ENCODE peak calls at places on chromosome 2, in ten cellular contexts. V, S, Z, W, O, D, E, J, Y and A are unnamed samples.

GRCh38 chr2:166764216-166764615 is 124.1 kb upstream of the XIRP2 start:
- DNase-seq in V (no peak), S (no peak), Z (no peak), W (no peak), O (no peak), D (no peak), E (no peak), J (no peak), Y (no peak), A (no peak)

GRCh38 chr2:17164550-17164949 is 353.7 kb downstream of the RAD51AP2 start:
- DNase-seq in V (no peak), S (no peak), Z (no peak), W (no peak), O (no peak), D (no peak), E (no peak), J (no peak), Y (no peak), A (no peak)

GRCh38 chr2:119414894-119415293 is 16.8 kb upstream of the TMEM37 start:
- DNase-seq in V (no peak), S (no peak), Z (no peak), W (no peak), O (no peak), D (no peak), E (no peak), J (no peak), Y (no peak), A (no peak)

GRCh38 chr2:187994464-187995331 is 297.0 kb upstream of the GULP1 start:
- DNase-seq in V (no peak), S (peak), Z (no peak), W (no peak), O (peak), D (no peak), E (no peak), J (no peak), Y (peak), A (no peak)

GRCh38 chr2:157876066-157876770 is at the start of gene ACVR1:
- DNase-seq in V (peak), S (peak), Z (peak), W (peak), O (peak), D (peak), E (peak), J (peak), Y (peak), A (peak)

GRCh38 chr2:108297436-108298141 is 8.9 kb downstream of the SULT1C2 start:
- DNase-seq in V (peak), S (no peak), Z (no peak), W (no peak), O (peak), D (no peak), E (no peak), J (no peak), Y (no peak), A (no peak)

GRCh38 chr2:85390941-85391669 is 19.1 kb downstream of the CAPG start:
- DNase-seq in V (peak), S (peak), Z (peak), W (peak), O (peak), D (peak), E (peak), J (peak), Y (peak), A (peak)

GRCh38 chr2:109129356-109129920 is 433 bp downstream of the SH3RF3 start:
- DNase-seq in V (peak), S (peak), Z (peak), W (no peak), O (no peak), D (no peak), E (no peak), J (peak), Y (peak), A (no peak)

GRCh38 chr2:113976277-113976928 is 86.5 kb downstream of the ACTR3 start:
- DNase-seq in V (no peak), S (no peak), Z (no peak), W (no peak), O (no peak), D (no peak), E (no peak), J (no peak), Y (no peak), A (no peak)

GRCh38 chr2:113979172-113980128 is 89.6 kb downstream of the ACTR3 start:
- DNase-seq in V (peak), S (peak), Z (peak), W (no peak), O (no peak), D (no peak), E (no peak), J (peak), Y (no peak), A (no peak)

GRCh38 chr2:113977060-113977659 is 87.3 kb downstream of the ACTR3 start:
- DNase-seq in V (no peak), S (no peak), Z (no peak), W (no peak), O (peak), D (no peak), E (no peak), J (no peak), Y (no peak), A (no peak)

GRCh38 chr2:113977660-113978523 is 88.0 kb downstream of the ACTR3 start:
- DNase-seq in V (no peak), S (peak), Z (no peak), W (no peak), O (peak), D (no peak), E (no peak), J (no peak), Y (peak), A (peak)

DNA sequence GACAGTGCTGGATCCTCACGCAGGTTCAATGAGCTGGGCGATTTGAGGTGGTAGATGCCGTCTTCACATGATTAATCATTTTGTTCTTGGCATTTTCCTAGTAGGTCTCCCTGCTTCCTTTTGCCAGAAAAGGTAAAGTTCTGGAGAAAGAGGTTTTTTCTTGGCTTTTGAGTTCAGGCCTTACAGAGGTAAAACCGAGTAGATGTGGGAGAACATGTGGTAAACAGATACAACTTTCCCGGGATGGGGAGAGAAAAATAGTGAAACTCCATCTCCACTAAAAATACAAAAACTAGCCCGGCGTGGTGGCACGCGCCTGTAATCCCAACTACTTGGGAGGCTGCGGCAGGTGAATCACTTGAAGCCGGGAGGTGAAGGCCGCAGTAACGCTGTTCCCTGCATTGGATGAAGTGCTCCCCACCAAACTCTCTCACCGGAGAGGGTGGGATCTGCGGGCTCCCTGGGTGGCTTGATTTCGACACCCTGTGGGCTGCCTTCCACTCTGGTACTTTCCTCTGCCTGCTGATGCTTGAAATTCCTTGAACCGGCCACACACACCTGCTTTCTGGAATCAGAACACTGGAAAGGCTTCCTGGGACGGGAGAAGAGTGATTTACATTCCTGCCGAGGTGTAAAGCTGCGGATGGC is 88.8 kb downstream of the ACTR3 start:
- DNase-seq in V (no peak), S (no peak), Z (no peak), W (no peak), O (no peak), D (no peak), E (no peak), J (no peak), Y (no peak), A (peak)
- TF ChIP-seq POLR2A in V (no peak), S (no peak), Z (no peak), W (no peak), O (no peak), D (no peak), E (no peak), J (no peak), Y (no peak), A (no peak)

DNA sequence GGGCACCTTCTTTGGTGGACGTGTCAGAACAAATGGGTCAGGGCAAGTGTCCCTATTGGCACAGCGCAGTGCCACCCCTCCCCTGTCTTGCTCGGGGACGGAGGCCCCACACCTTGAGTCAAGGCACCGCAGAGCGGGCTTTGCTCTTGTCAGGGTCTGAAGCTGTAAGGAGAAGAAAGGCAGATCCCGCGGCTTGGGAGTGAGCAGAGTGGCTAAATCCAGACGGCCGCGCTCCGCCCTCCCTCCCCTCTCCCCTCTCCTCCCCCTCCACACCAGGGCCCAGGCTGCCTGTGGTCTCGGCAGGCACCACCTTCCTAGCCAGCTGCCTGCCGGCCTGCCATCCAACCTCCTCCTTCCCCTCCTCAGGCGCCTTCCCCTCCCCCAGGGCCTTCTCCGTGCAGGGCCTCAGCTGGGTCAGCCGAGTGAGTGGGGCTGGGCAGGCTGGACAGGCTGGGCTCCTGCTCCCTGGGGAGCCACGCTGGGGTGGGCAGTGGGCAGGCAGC is 25.8 kb downstream of the SPEG start:
- DNase-seq in V (no peak), S (peak), Z (no peak), W (peak), O (peak), D (peak), E (no peak), J (no peak), Y (no peak), A (no peak)
- TF ChIP-seq POLR2A in V (no peak), S (no peak), Z (no peak), W (peak), O (no peak), D (no peak), E (peak), J (no peak), Y (no peak), A (no peak)

DNA sequence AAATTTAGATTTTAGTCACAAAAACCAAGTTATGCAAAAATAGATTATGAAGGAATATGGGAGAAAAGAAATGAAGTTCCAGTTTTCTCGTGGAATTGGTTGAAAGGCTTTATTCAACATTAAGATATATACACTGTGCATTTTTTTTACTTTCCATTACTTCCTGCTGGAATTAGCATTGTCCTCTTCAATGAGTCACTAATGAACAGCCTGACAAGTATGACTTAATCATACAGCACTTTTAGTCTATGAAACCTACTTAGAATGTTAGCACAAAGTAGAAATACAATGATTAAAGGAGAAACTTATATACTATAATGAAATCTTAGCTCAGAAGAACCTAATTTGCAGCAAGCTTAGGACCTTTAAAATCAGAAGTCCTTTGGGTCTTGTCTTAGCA is 236.6 kb downstream of the CAMKMT start:
- DNase-seq in V (no peak), S (no peak), Z (no peak), W (no peak), O (no peak), D (no peak), E (no peak), J (no peak), Y (no peak), A (no peak)
- TF ChIP-seq POLR2A in V (no peak), S (no peak), Z (no peak), W (no peak), O (no peak), D (no peak), E (no peak), J (no peak), Y (no peak), A (no peak)

GRCh38 chr2:231615058-231615671 is 22.5 kb downstream of the TEX44 start:
- DNase-seq in V (no peak), S (no peak), Z (no peak), W (peak), O (no peak), D (peak), E (no peak), J (no peak), Y (peak), A (no peak)
- TF ChIP-seq POLR2A in V (no peak), S (no peak), Z (no peak), W (no peak), O (no peak), D (no peak), E (no peak), J (no peak), Y (no peak), A (no peak)

GRCh38 chr2:55610954-55611743 is 6.3 kb downstream of the PPP4R3B start:
- DNase-seq in V (no peak), S (no peak), Z (no peak), W (no peak), O (no peak), D (no peak), E (no peak), J (no peak), Y (no peak), A (no peak)
- TF ChIP-seq POLR2A in V (no peak), S (no peak), Z (no peak), W (no peak), O (no peak), D (no peak), E (no peak), J (peak), Y (no peak), A (no peak)

GRCh38 chr2:240250985-240251847 is 110.8 kb upstream of the OTOS start:
- DNase-seq in V (peak), S (peak), Z (no peak), W (peak), O (peak), D (peak), E (peak), J (no peak), Y (peak), A (peak)
- TF ChIP-seq POLR2A in V (peak), S (no peak), Z (no peak), W (no peak), O (no peak), D (no peak), E (no peak), J (no peak), Y (no peak), A (peak)

DNA sequence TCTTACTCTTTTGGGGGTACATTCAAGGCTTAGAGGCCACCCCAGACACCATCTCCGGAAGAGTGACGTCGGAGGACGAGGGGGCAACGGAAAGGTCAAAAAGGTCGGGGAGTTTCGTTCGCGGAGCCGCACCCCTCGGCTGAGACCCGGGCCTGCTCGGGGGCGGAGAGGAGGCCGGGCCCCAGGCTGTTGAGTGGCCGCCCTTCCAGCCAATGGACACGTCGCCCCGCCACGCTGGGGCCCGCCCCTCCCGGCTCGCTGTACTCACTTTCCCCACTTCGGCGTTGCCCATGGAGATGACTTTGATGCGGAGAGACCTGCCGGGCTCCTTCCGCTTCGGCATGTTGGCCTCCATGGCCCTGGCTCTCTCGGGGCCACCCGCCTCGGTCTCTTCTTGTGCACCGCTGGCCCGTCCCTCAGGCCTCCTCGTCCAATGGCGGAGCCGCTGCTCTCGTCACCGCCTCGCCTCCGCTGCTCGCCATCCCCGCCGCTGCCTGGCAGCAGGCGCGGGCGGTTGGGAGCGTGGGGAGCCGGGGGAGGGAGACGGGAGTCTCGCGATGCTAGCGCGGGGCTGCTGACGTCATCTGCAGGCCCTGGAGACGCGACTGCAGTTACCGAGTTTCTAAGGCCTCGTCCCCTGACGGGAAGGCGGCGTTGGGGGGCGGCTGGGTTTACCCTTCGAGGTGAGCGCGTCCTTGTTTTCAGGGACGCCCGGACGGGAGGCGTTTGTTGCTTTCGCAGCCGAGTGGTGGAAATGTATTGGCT is at the start of gene DNAJC27:
- DNase-seq in V (peak), S (peak), Z (peak), W (peak), O (peak), D (peak), E (peak), J (peak), Y (peak), A (peak)
- TF ChIP-seq POLR2A in V (peak), S (peak), Z (peak), W (peak), O (peak), D (peak), E (peak), J (peak), Y (peak), A (peak)

DNA sequence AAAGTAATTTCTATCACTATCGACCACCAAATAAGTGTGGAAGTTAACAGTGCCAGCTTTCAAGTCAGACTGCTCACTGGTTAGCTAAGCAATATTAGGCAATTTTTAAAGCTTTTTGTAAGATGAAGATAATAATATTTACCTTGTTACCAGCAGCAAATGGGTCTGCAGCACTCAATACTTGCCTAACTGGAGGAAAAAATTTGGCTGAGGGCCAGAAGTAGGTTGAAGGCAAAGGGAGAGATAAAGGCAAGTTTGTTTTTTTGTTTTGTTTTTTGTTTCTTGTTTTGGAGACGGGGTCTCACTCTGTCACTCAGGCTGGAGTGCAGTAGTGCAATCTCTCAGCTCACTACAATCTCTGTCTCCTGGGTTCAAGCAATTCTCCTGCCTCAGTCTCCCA is 675.9 kb downstream of the DPP10 start:
- DNase-seq in V (no peak), S (no peak), Z (no peak), W (no peak), O (no peak), D (no peak), E (no peak), J (no peak), Y (no peak), A (no peak)
- TF ChIP-seq POLR2A in V (no peak), S (no peak), Z (no peak), W (no peak), O (no peak), D (no peak), E (no peak), J (no peak), Y (no peak), A (no peak)

DNA sequence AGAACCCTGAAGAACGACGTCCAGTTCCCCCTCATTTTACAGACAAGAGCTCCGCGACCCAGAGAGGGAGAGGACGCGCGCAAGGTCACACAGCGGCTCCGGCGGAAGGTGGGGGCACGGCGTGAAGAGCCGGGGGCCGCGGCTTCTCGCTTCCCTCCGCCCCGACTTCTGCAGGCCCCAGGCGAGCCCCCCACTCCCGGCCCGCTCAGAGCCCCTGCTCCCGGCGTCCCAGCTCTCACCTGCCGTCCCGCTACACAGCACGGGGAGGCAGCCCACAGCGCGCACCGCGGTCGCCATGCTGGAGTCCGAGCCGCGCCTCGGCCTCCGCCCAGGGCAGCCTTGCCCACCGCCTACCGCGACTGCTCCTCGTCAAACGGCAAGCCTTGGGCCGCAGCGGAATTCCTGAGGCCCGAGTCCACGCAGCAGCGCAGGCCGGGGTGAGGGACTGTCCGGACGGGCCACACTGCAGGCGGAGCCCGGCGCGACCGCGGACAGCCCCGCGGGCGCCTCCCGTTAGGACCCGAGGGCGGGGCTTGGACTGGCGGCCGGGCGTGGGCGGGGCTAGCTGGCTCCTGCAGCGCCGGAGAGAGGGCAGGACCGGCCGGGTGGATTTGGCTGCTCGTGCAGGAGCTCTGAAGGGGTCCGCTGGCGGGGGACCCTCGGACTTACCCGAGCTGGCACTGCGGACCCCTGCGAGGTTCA is at the start of gene MRPS5:
- DNase-seq in V (peak), S (peak), Z (peak), W (peak), O (peak), D (peak), E (peak), J (peak), Y (peak), A (peak)
- TF ChIP-seq POLR2A in V (peak), S (peak), Z (peak), W (no peak), O (peak), D (peak), E (peak), J (peak), Y (peak), A (peak)